ENCODE peak calls at places on chromosomes 16 and 17, in four cellular contexts. One of them, this sample, is unnamed.
A peak's percentile ranks its signal among the peaks of the same experiment; 100 is the strongest.

GRCh38 chr17:47694818-47695663 is 1.1 kb downstream of the TBKBP1 start:
- DNase-seq in sigmoid colon: peak; percentile 87
- DNase-seq in esophagus squamous epithelium: no peak
- DNase-seq in A549: no peak
- DNase-seq in this sample: no peak

GRCh38 chr17:74389937-74390679 is 22.8 kb downstream of the GPR142 start:
- DNase-seq in sigmoid colon: no peak
- DNase-seq in esophagus squamous epithelium: no peak
- DNase-seq in A549: no peak
- DNase-seq in this sample: no peak

GRCh38 chr16:84583995-84584394 is 33.9 kb downstream of the COTL1 start:
- DNase-seq in sigmoid colon: no peak
- DNase-seq in esophagus squamous epithelium: no peak
- DNase-seq in A549: no peak
- DNase-seq in this sample: no peak

GRCh38 chr16:17154981-17155380 is 315.8 kb downstream of the XYLT1 start:
- DNase-seq in sigmoid colon: peak; percentile 65
- DNase-seq in esophagus squamous epithelium: no peak
- DNase-seq in A549: no peak
- DNase-seq in this sample: no peak

GRCh38 chr17:79603771-79604170 is 7.1 kb downstream of the RBFOX3 start:
- DNase-seq in sigmoid colon: no peak
- DNase-seq in esophagus squamous epithelium: no peak
- DNase-seq in A549: no peak
- DNase-seq in this sample: no peak

GRCh38 chr17:2405247-2405926 is 4.5 kb upstream of the MNT start:
- DNase-seq in sigmoid colon: peak; percentile 76
- DNase-seq in esophagus squamous epithelium: no peak
- DNase-seq in A549: no peak
- DNase-seq in this sample: no peak

GRCh38 chr17:5555254-5555653 is 29.1 kb downstream of the NLRP1 start:
- DNase-seq in sigmoid colon: no peak
- DNase-seq in esophagus squamous epithelium: no peak
- DNase-seq in A549: no peak
- DNase-seq in this sample: no peak

GRCh38 chr17:61196799-61197198 is 202.8 kb upstream of the TBX2 start:
- DNase-seq in sigmoid colon: no peak
- DNase-seq in esophagus squamous epithelium: no peak
- DNase-seq in A549: no peak
- DNase-seq in this sample: no peak

GRCh38 chr17:44012874-44013273 is 1.9 kb downstream of the TMEM101 start:
- DNase-seq in sigmoid colon: no peak
- DNase-seq in esophagus squamous epithelium: no peak
- DNase-seq in A549: no peak
- DNase-seq in this sample: no peak

GRCh38 chr17:44014133-44014436 is 678 bp downstream of the TMEM101 start:
- DNase-seq in sigmoid colon: no peak
- DNase-seq in esophagus squamous epithelium: no peak
- DNase-seq in A549: no peak
- DNase-seq in this sample: no peak

GRCh38 chr17:44012391-44012790 is 2.4 kb downstream of the TMEM101 start:
- DNase-seq in sigmoid colon: no peak
- DNase-seq in esophagus squamous epithelium: no peak
- DNase-seq in A549: no peak
- DNase-seq in this sample: no peak

GRCh38 chr17:44011876-44012275 is 2.9 kb downstream of the TMEM101 start:
- DNase-seq in sigmoid colon: no peak
- DNase-seq in esophagus squamous epithelium: no peak
- DNase-seq in A549: no peak
- DNase-seq in this sample: no peak

GRCh38 chr17:44014437-44015172 is at the start of gene TMEM101:
- DNase-seq in sigmoid colon: peak; percentile 96
- DNase-seq in esophagus squamous epithelium: peak; percentile 42
- DNase-seq in A549: peak; percentile 100
- DNase-seq in this sample: peak; percentile 85
- TF ChIP-seq CTCF in sigmoid colon: no peak
- TF ChIP-seq CTCF in esophagus squamous epithelium: no peak
- TF ChIP-seq CTCF in A549: no peak
- TF ChIP-seq CTCF in this sample: no peak

DNA sequence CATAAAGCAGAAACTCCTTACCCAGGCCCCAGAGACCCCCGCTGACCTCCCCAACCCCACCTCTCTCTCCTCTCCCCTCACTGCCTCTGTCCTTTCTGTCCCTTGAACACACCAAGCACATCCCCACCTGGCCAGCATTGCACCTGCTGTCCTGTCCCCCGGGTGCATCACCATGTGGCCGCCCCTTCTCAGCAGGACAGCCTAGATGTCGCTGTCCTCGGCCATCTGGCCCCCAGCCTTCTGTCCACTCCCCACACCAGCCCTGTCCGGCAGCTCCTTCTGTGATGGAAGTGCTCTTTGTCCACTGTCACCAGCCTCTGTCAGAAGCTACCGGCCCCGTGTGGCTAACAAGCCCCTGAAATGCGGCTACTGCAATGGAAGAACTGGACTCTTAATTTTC is 12.3 kb upstream of the MPRIP start:
- DNase-seq in sigmoid colon: no peak
- DNase-seq in esophagus squamous epithelium: no peak
- DNase-seq in A549: no peak
- DNase-seq in this sample: no peak
- TF ChIP-seq CTCF in sigmoid colon: no peak
- TF ChIP-seq CTCF in esophagus squamous epithelium: no peak
- TF ChIP-seq CTCF in A549: no peak
- TF ChIP-seq CTCF in this sample: no peak

GRCh38 chr16:647173-647902 is 1.8 kb upstream of the WDR90 start:
- DNase-seq in sigmoid colon: no peak
- DNase-seq in esophagus squamous epithelium: no peak
- DNase-seq in A549: no peak
- DNase-seq in this sample: no peak

GRCh38 chr16:646679-647172 is 2.4 kb upstream of the WDR90 start:
- DNase-seq in sigmoid colon: no peak
- DNase-seq in esophagus squamous epithelium: no peak
- DNase-seq in A549: no peak
- DNase-seq in this sample: no peak

GRCh38 chr16:648071-648785 is 937 bp upstream of the WDR90 start:
- DNase-seq in sigmoid colon: no peak
- DNase-seq in esophagus squamous epithelium: no peak
- DNase-seq in A549: no peak
- DNase-seq in this sample: no peak

GRCh38 chr16:649646-650045 is 481 bp downstream of the WDR90 start:
- DNase-seq in sigmoid colon: no peak
- DNase-seq in esophagus squamous epithelium: no peak
- DNase-seq in A549: no peak
- DNase-seq in this sample: no peak

DNA sequence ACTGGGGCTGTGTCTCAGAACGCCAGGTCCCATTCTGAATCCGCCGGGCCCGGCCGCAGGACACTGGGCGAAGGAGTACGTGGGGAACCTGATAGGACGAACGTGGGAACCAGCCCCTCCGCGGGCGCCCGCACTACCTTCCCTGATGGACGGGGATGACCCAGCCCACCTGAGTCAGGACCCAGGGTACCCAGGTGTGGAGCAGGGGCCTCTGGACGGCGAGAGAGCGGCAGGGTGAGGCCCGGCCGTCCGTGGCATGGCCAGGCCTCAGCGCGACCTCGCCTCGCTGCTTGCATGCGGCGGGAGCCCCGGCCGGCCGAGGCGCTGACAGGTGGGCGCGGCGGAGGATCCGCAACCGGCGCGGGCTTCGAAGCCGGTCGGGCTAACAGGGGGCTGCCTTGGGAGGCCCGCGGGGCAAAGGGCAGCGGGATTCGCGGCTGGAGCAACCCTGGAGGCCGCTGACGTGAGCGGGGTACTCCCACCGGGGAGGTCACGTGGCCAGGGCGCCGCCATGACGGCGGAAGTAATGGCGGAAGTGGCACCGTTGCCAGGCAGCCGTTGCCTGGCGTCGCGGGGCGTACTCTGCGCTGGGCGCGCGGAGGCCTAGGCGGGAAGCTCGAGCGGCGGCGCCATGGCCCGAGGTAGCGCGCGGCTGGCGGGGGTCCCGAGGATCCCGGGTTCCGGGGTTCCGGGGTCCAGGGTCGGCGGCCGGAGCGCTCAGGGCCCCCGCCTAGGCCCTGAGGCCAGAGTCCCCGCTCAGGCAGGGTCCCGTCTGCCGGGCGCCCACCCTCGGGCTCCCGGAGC is at the start of gene WDR90:
- DNase-seq in sigmoid colon: peak; percentile 97
- DNase-seq in esophagus squamous epithelium: peak; percentile 35
- DNase-seq in A549: peak; percentile 94
- DNase-seq in this sample: peak; percentile 95
- TF ChIP-seq CTCF in sigmoid colon: no peak
- TF ChIP-seq CTCF in esophagus squamous epithelium: no peak
- TF ChIP-seq CTCF in A549: no peak
- TF ChIP-seq CTCF in this sample: no peak

GRCh38 chr17:50148226-50149098 is 2.0 kb downstream of the PPP1R9B start:
- DNase-seq in sigmoid colon: no peak
- DNase-seq in esophagus squamous epithelium: peak; percentile 61
- DNase-seq in A549: peak; percentile 86
- DNase-seq in this sample: no peak
- TF ChIP-seq CTCF in sigmoid colon: no peak
- TF ChIP-seq CTCF in esophagus squamous epithelium: no peak
- TF ChIP-seq CTCF in A549: no peak
- TF ChIP-seq CTCF in this sample: no peak

GRCh38 chr16:63689068-63689467 is 1432.8 kb downstream of the CDH11 start:
- DNase-seq in sigmoid colon: no peak
- DNase-seq in esophagus squamous epithelium: no peak
- DNase-seq in A549: no peak
- DNase-seq in this sample: no peak

GRCh38 chr16:63695347-63695746 is 1426.5 kb downstream of the CDH11 start:
- DNase-seq in sigmoid colon: no peak
- DNase-seq in esophagus squamous epithelium: no peak
- DNase-seq in A549: no peak
- DNase-seq in this sample: no peak

GRCh38 chr16:63690267-63690666 is 1431.6 kb downstream of the CDH11 start:
- DNase-seq in sigmoid colon: no peak
- DNase-seq in esophagus squamous epithelium: no peak
- DNase-seq in A549: no peak
- DNase-seq in this sample: no peak

DNA sequence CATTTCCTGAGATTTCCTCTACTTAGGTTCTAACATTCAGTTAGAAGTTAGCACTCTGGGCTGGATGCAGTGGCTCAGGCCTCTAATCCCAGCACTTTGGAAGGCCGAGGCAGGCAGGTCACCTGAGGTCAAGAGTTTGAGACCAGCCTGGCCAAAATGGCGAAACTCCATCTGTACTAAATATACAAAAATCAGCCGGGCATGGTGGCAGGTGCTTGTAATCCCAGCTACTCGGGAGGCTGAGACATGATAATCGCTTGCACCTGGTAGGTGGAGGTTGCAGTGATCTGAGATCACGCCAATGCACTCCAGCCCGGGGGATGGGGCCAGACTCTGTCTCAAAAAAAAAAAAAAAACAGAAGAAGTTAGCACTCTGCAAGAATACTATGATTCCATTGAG is 1430.9 kb downstream of the CDH11 start:
- DNase-seq in sigmoid colon: no peak
- DNase-seq in esophagus squamous epithelium: no peak
- DNase-seq in A549: no peak
- DNase-seq in this sample: no peak
- TF ChIP-seq CTCF in sigmoid colon: no peak
- TF ChIP-seq CTCF in esophagus squamous epithelium: no peak
- TF ChIP-seq CTCF in A549: no peak
- TF ChIP-seq CTCF in this sample: no peak

GRCh38 chr16:66562409-66562808 is 3.8 kb upstream of the CMTM1 start:
- DNase-seq in sigmoid colon: no peak
- DNase-seq in esophagus squamous epithelium: no peak
- DNase-seq in A549: no peak
- DNase-seq in this sample: no peak

GRCh38 chr16:66563574-66564334 is 2.5 kb upstream of the CMTM1 start:
- DNase-seq in sigmoid colon: no peak
- DNase-seq in esophagus squamous epithelium: no peak
- DNase-seq in A549: no peak
- DNase-seq in this sample: no peak

GRCh38 chr16:66561381-66562080 is 4.7 kb upstream of the CMTM1 start:
- DNase-seq in sigmoid colon: no peak
- DNase-seq in esophagus squamous epithelium: no peak
- DNase-seq in A549: no peak
- DNase-seq in this sample: no peak

GRCh38 chr16:66562986-66563385 is 3.3 kb upstream of the CMTM1 start:
- DNase-seq in sigmoid colon: no peak
- DNase-seq in esophagus squamous epithelium: no peak
- DNase-seq in A549: no peak
- DNase-seq in this sample: no peak

GRCh38 chr16:66560107-66560506 is 6.1 kb upstream of the CMTM1 start:
- DNase-seq in sigmoid colon: no peak
- DNase-seq in esophagus squamous epithelium: no peak
- DNase-seq in A549: no peak
- DNase-seq in this sample: no peak
- TF ChIP-seq CTCF in sigmoid colon: no peak
- TF ChIP-seq CTCF in esophagus squamous epithelium: no peak
- TF ChIP-seq CTCF in A549: no peak
- TF ChIP-seq CTCF in this sample: no peak